ENCODE peak calls at places on chromosome 10, in eight cellular contexts. One of them, this sample, is unnamed.

GRCh38 chr10:69961168-69961863 is 91.3 kb upstream of the MACROH2A2 start:
- DNase-seq in K562: no peak
- DNase-seq in Peyer's patch: peak
- DNase-seq in iPS DF 6.9: no peak
- DNase-seq in ovary: no peak
- DNase-seq in lower lobe of right lung: no peak
- DNase-seq in neuronal stem cell: no peak
- DNase-seq in CD8-positive, alpha-beta memory T cell: no peak
- DNase-seq in this sample: no peak

GRCh38 chr10:122234416-122234815 is 36.7 kb upstream of the BTBD16 start:
- DNase-seq in K562: no peak
- DNase-seq in Peyer's patch: no peak
- DNase-seq in iPS DF 6.9: no peak
- DNase-seq in ovary: no peak
- DNase-seq in lower lobe of right lung: no peak
- DNase-seq in neuronal stem cell: no peak
- DNase-seq in CD8-positive, alpha-beta memory T cell: no peak
- DNase-seq in this sample: no peak

GRCh38 chr10:119783665-119784027 is 57.8 kb downstream of the INPP5F start:
- DNase-seq in K562: no peak
- DNase-seq in Peyer's patch: no peak
- DNase-seq in iPS DF 6.9: no peak
- DNase-seq in ovary: no peak
- DNase-seq in lower lobe of right lung: no peak
- DNase-seq in neuronal stem cell: no peak
- DNase-seq in CD8-positive, alpha-beta memory T cell: no peak
- DNase-seq in this sample: no peak

GRCh38 chr10:61503051-61503450 is 49.9 kb upstream of the TMEM26 start:
- DNase-seq in K562: no peak
- DNase-seq in Peyer's patch: no peak
- DNase-seq in iPS DF 6.9: no peak
- DNase-seq in ovary: no peak
- DNase-seq in lower lobe of right lung: no peak
- DNase-seq in neuronal stem cell: no peak
- DNase-seq in CD8-positive, alpha-beta memory T cell: no peak
- DNase-seq in this sample: peak

GRCh38 chr10:14695833-14696232 is 78.9 kb downstream of the FAM107B start:
- DNase-seq in K562: no peak
- DNase-seq in Peyer's patch: no peak
- DNase-seq in iPS DF 6.9: no peak
- DNase-seq in ovary: no peak
- DNase-seq in lower lobe of right lung: no peak
- DNase-seq in neuronal stem cell: no peak
- DNase-seq in CD8-positive, alpha-beta memory T cell: no peak
- DNase-seq in this sample: no peak

GRCh38 chr10:120600871-120601644 is 144.0 kb downstream of the PLPP4 start:
- DNase-seq in K562: peak
- DNase-seq in Peyer's patch: no peak
- DNase-seq in iPS DF 6.9: no peak
- DNase-seq in ovary: no peak
- DNase-seq in lower lobe of right lung: no peak
- DNase-seq in neuronal stem cell: peak
- DNase-seq in CD8-positive, alpha-beta memory T cell: no peak
- DNase-seq in this sample: peak

GRCh38 chr10:121157998-121158397 is 306.8 kb downstream of the WDR11 start:
- DNase-seq in K562: no peak
- DNase-seq in Peyer's patch: no peak
- DNase-seq in iPS DF 6.9: no peak
- DNase-seq in ovary: peak
- DNase-seq in lower lobe of right lung: peak
- DNase-seq in neuronal stem cell: no peak
- DNase-seq in CD8-positive, alpha-beta memory T cell: no peak
- DNase-seq in this sample: peak

GRCh38 chr10:95236068-95236903 is 42.2 kb downstream of the ACSM6 start:
- DNase-seq in K562: no peak
- DNase-seq in Peyer's patch: no peak
- DNase-seq in iPS DF 6.9: no peak
- DNase-seq in ovary: no peak
- DNase-seq in lower lobe of right lung: no peak
- DNase-seq in neuronal stem cell: no peak
- DNase-seq in CD8-positive, alpha-beta memory T cell: no peak
- DNase-seq in this sample: peak

GRCh38 chr10:86824151-86824550 is 67.7 kb downstream of the BMPR1A start:
- DNase-seq in K562: no peak
- DNase-seq in Peyer's patch: no peak
- DNase-seq in iPS DF 6.9: no peak
- DNase-seq in ovary: no peak
- DNase-seq in lower lobe of right lung: no peak
- DNase-seq in neuronal stem cell: no peak
- DNase-seq in CD8-positive, alpha-beta memory T cell: no peak
- DNase-seq in this sample: peak

GRCh38 chr10:98572594-98572993 is 125.9 kb upstream of the HPS1 start:
- DNase-seq in K562: no peak
- DNase-seq in Peyer's patch: no peak
- DNase-seq in iPS DF 6.9: no peak
- DNase-seq in ovary: no peak
- DNase-seq in lower lobe of right lung: no peak
- DNase-seq in neuronal stem cell: no peak
- DNase-seq in CD8-positive, alpha-beta memory T cell: no peak
- DNase-seq in this sample: peak

GRCh38 chr10:82505009-82505408 is 630.0 kb downstream of the NRG3 start:
- DNase-seq in K562: no peak
- DNase-seq in Peyer's patch: no peak
- DNase-seq in iPS DF 6.9: no peak
- DNase-seq in ovary: no peak
- DNase-seq in lower lobe of right lung: no peak
- DNase-seq in neuronal stem cell: no peak
- DNase-seq in CD8-positive, alpha-beta memory T cell: no peak
- DNase-seq in this sample: no peak
- H3K4me3 ChIP-seq in K562: no peak
- H3K4me3 ChIP-seq in Peyer's patch: no peak
- H3K4me3 ChIP-seq in iPS DF 6.9: no peak
- H3K4me3 ChIP-seq in ovary: no peak
- H3K4me3 ChIP-seq in lower lobe of right lung: no peak
- H3K4me3 ChIP-seq in neuronal stem cell: no peak
- H3K4me3 ChIP-seq in CD8-positive, alpha-beta memory T cell: no peak
- H3K4me3 ChIP-seq in this sample: no peak

GRCh38 chr10:5073659-5074058 is 20.6 kb upstream of the AKR1C3 start:
- DNase-seq in K562: no peak
- DNase-seq in Peyer's patch: no peak
- DNase-seq in iPS DF 6.9: no peak
- DNase-seq in ovary: no peak
- DNase-seq in lower lobe of right lung: no peak
- DNase-seq in neuronal stem cell: no peak
- DNase-seq in CD8-positive, alpha-beta memory T cell: no peak
- DNase-seq in this sample: no peak

GRCh38 chr10:5070648-5071410 is 23.4 kb upstream of the AKR1C3 start:
- DNase-seq in K562: peak
- DNase-seq in Peyer's patch: no peak
- DNase-seq in iPS DF 6.9: no peak
- DNase-seq in ovary: no peak
- DNase-seq in lower lobe of right lung: no peak
- DNase-seq in neuronal stem cell: no peak
- DNase-seq in CD8-positive, alpha-beta memory T cell: no peak
- DNase-seq in this sample: no peak

GRCh38 chr10:5076615-5077014 is 17.6 kb upstream of the AKR1C3 start:
- DNase-seq in K562: no peak
- DNase-seq in Peyer's patch: no peak
- DNase-seq in iPS DF 6.9: no peak
- DNase-seq in ovary: no peak
- DNase-seq in lower lobe of right lung: no peak
- DNase-seq in neuronal stem cell: no peak
- DNase-seq in CD8-positive, alpha-beta memory T cell: no peak
- DNase-seq in this sample: no peak

GRCh38 chr10:5068274-5069017 is 25.8 kb upstream of the AKR1C3 start:
- DNase-seq in K562: no peak
- DNase-seq in Peyer's patch: no peak
- DNase-seq in iPS DF 6.9: no peak
- DNase-seq in ovary: no peak
- DNase-seq in lower lobe of right lung: no peak
- DNase-seq in neuronal stem cell: no peak
- DNase-seq in CD8-positive, alpha-beta memory T cell: no peak
- DNase-seq in this sample: no peak

DNA sequence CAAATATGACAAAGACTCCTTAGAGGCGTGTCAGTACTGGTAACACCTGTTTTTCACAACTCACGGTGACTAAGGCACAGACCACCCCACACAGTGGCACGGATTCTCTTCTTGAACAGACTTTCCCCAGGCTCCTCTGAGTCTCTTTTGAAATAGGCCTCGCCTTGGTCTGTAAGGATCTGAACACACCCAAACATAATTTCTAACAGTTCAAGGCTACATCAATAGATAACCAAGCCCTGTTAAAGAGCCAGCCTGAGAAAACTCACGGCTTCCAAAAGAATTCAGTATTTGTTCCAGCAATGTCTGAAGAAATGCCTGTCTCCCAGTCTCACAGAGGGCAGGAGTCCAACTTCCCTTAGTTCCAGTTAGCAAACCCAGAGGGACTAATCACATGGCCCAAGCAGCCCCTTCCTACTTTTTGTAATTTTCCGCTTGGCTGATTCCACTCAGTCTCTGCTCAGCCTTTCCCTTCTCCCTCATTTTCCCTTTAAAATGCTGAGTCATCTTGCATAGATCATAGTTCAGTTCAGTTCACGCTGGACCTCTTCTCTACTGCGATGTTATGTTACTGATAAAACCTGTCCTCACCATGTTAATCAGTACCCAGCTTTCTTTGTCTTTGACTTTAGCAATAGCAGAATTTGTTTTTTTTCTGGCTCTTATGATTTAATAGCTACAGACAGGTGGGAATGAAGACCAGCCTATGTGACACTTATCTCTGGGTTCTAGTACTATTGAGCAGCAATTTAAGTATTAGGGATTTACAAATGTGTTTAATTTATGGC is 22.6 kb upstream of the AKR1C3 start:
- DNase-seq in K562: peak
- DNase-seq in Peyer's patch: peak
- DNase-seq in iPS DF 6.9: no peak
- DNase-seq in ovary: peak
- DNase-seq in lower lobe of right lung: no peak
- DNase-seq in neuronal stem cell: peak
- DNase-seq in CD8-positive, alpha-beta memory T cell: no peak
- DNase-seq in this sample: peak
- H3K4me3 ChIP-seq in K562: no peak
- H3K4me3 ChIP-seq in Peyer's patch: peak
- H3K4me3 ChIP-seq in iPS DF 6.9: no peak
- H3K4me3 ChIP-seq in ovary: no peak
- H3K4me3 ChIP-seq in lower lobe of right lung: no peak
- H3K4me3 ChIP-seq in neuronal stem cell: no peak
- H3K4me3 ChIP-seq in CD8-positive, alpha-beta memory T cell: no peak
- H3K4me3 ChIP-seq in this sample: no peak

DNA sequence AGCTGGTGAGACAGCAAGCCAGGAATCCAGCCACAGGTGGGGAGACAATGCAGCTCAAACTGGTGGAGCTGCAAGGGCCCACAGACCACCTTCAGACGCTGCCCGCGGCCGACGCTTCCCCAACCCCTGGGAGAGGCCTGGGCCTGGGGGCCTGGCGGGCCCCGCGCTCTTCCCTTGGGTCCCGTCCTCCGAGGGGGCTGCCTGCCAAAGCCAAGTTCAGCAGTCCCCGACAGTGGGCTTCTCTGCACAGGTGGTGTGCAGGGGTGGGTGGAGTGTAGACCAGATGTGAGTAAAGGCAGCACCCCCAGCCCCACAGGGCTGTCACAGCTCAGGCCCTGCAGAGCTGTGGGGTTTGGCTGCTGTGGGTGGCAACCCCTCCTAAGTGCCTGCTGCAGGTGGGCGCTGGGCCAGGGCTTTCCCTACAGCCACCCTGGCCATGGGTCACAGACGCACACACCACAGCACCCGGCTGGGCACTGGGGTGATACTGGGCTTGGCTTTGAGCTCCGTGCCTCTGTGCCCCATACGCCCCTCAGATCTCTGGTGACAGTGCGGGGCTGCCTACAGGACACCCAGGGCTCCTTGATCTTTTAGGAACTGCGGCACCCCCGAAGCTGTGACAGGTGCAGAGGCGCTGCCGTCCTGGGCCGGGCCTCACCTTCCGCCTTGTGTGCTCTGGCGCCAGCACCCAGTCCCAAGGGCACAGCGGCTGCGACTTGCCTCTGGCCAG is 20.5 kb downstream of the BNIP3 start:
- DNase-seq in K562: no peak
- DNase-seq in Peyer's patch: no peak
- DNase-seq in iPS DF 6.9: no peak
- DNase-seq in ovary: peak
- DNase-seq in lower lobe of right lung: no peak
- DNase-seq in neuronal stem cell: no peak
- DNase-seq in CD8-positive, alpha-beta memory T cell: no peak
- DNase-seq in this sample: no peak
- H3K4me3 ChIP-seq in K562: no peak
- H3K4me3 ChIP-seq in Peyer's patch: no peak
- H3K4me3 ChIP-seq in iPS DF 6.9: no peak
- H3K4me3 ChIP-seq in ovary: no peak
- H3K4me3 ChIP-seq in lower lobe of right lung: no peak
- H3K4me3 ChIP-seq in neuronal stem cell: peak
- H3K4me3 ChIP-seq in CD8-positive, alpha-beta memory T cell: no peak
- H3K4me3 ChIP-seq in this sample: no peak

GRCh38 chr10:52316500-52316899 is 2.4 kb downstream of the DKK1 start:
- DNase-seq in K562: no peak
- DNase-seq in Peyer's patch: no peak
- DNase-seq in iPS DF 6.9: no peak
- DNase-seq in ovary: no peak
- DNase-seq in lower lobe of right lung: no peak
- DNase-seq in neuronal stem cell: no peak
- DNase-seq in CD8-positive, alpha-beta memory T cell: no peak
- DNase-seq in this sample: no peak
- H3K4me3 ChIP-seq in K562: no peak
- H3K4me3 ChIP-seq in Peyer's patch: no peak
- H3K4me3 ChIP-seq in iPS DF 6.9: no peak
- H3K4me3 ChIP-seq in ovary: no peak
- H3K4me3 ChIP-seq in lower lobe of right lung: no peak
- H3K4me3 ChIP-seq in neuronal stem cell: no peak
- H3K4me3 ChIP-seq in CD8-positive, alpha-beta memory T cell: no peak
- H3K4me3 ChIP-seq in this sample: no peak

GRCh38 chr10:497289-497688 is 192.2 kb downstream of the DIP2C start:
- DNase-seq in K562: no peak
- DNase-seq in Peyer's patch: no peak
- DNase-seq in iPS DF 6.9: no peak
- DNase-seq in ovary: peak
- DNase-seq in lower lobe of right lung: no peak
- DNase-seq in neuronal stem cell: no peak
- DNase-seq in CD8-positive, alpha-beta memory T cell: no peak
- DNase-seq in this sample: no peak
- H3K4me3 ChIP-seq in K562: no peak
- H3K4me3 ChIP-seq in Peyer's patch: no peak
- H3K4me3 ChIP-seq in iPS DF 6.9: no peak
- H3K4me3 ChIP-seq in ovary: no peak
- H3K4me3 ChIP-seq in lower lobe of right lung: no peak
- H3K4me3 ChIP-seq in neuronal stem cell: no peak
- H3K4me3 ChIP-seq in CD8-positive, alpha-beta memory T cell: no peak
- H3K4me3 ChIP-seq in this sample: no peak

DNA sequence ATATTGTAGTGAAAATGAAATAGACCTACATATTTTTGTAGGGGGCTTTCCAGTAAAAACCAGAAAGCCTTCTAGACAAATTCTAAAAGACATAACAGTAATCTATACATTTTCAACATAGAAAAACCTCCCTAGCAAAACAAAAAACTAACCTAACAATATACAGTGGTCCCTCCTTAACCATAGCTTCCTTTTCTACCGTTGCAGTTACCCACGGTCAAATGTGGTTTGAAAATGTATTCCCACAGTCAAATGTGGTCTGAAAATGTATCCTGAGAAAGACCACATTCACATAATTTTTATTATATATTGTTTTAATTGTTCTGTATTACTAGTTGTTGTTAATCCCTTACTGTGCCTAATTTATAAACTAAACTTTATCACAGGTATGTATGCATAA is 6.4 kb downstream of the PSAP start:
- DNase-seq in K562: no peak
- DNase-seq in Peyer's patch: no peak
- DNase-seq in iPS DF 6.9: no peak
- DNase-seq in ovary: no peak
- DNase-seq in lower lobe of right lung: no peak
- DNase-seq in neuronal stem cell: no peak
- DNase-seq in CD8-positive, alpha-beta memory T cell: no peak
- DNase-seq in this sample: no peak
- H3K4me3 ChIP-seq in K562: no peak
- H3K4me3 ChIP-seq in Peyer's patch: no peak
- H3K4me3 ChIP-seq in iPS DF 6.9: no peak
- H3K4me3 ChIP-seq in ovary: no peak
- H3K4me3 ChIP-seq in lower lobe of right lung: no peak
- H3K4me3 ChIP-seq in neuronal stem cell: no peak
- H3K4me3 ChIP-seq in CD8-positive, alpha-beta memory T cell: no peak
- H3K4me3 ChIP-seq in this sample: no peak